ENCODE peak calls at places on chromosome 12, in eight cellular contexts. O is CD4-positive, alpha-beta T cell; C is lung; E is GM13976; T is NB4; F is transverse colon; X is activated B cell treated with CpG ODN at 0.5 μM for 24 hours; M is tibial nerve. Q is an unnamed sample.

GRCh38 chr12:77049767-77050353 is 15.5 kb downstream of the E2F7 start:
- DNase-seq in O (no peak), C (no peak), E (peak; percentile 41), T (peak; percentile 67), F (no peak), X (no peak), M (peak; percentile 44), Q (peak; percentile 57)

GRCh38 chr12:53289891-53290290 is 5.5 kb upstream of the PFDN5 start:
- DNase-seq in O (no peak), C (no peak), E (no peak), T (no peak), F (no peak), X (no peak), M (no peak), Q (no peak)

GRCh38 chr12:89016970-89017778 is 335.1 kb downstream of the DUSP6 start:
- DNase-seq in O (peak; percentile 6), C (peak; percentile 36), E (peak; percentile 34), T (peak; percentile 79), F (no peak), X (no peak), M (peak; percentile 73), Q (peak; percentile 32)

GRCh38 chr12:92735131-92735721 is 32.4 kb downstream of the PLEKHG7 start:
- DNase-seq in O (no peak), C (no peak), E (no peak), T (peak; percentile 65), F (no peak), X (no peak), M (no peak), Q (no peak)

GRCh38 chr12:19967486-19967885 is 400.9 kb upstream of the PDE3A start:
- DNase-seq in O (no peak), C (no peak), E (no peak), T (peak; percentile 52), F (no peak), X (no peak), M (peak; percentile 20), Q (no peak)

GRCh38 chr12:84201976-84202375 is 710.6 kb downstream of the SLC6A15 start:
- DNase-seq in O (no peak), C (no peak), E (no peak), T (no peak), F (no peak), X (no peak), M (no peak), Q (no peak)

GRCh38 chr12:122079038-122079531 is 529 bp downstream of the MLXIP start:
- DNase-seq in O (no peak), C (no peak), E (no peak), T (peak; percentile 74), F (peak; percentile 43), X (no peak), M (no peak), Q (no peak)

GRCh38 chr12:39603065-39603464 is 16.5 kb downstream of the ABCD2 start:
- DNase-seq in O (no peak), C (no peak), E (no peak), T (no peak), F (no peak), X (no peak), M (no peak), Q (no peak)

GRCh38 chr12:13566286-13566685 is 369.8 kb downstream of the EMP1 start:
- DNase-seq in O (no peak), C (no peak), E (no peak), T (no peak), F (no peak), X (no peak), M (no peak), Q (no peak)

GRCh38 chr12:123757555-123757954 is 4.5 kb upstream of the DNAH10 start:
- DNase-seq in O (no peak), C (no peak), E (no peak), T (no peak), F (no peak), X (no peak), M (peak; percentile 19), Q (no peak)

GRCh38 chr12:125418902-125419564 is 353.8 kb downstream of the AACS start:
- DNase-seq in O (no peak), C (no peak), E (peak; percentile 22), T (no peak), F (no peak), X (no peak), M (no peak), Q (peak; percentile 10)

GRCh38 chr12:52380271-52380694 is 5.2 kb downstream of the KRT84 start:
- DNase-seq in O (no peak), C (peak; percentile 43), E (no peak), T (peak; percentile 39), F (peak; percentile 44), X (no peak), M (no peak), Q (no peak)

GRCh38 chr12:65695077-65695865 is 129.0 kb upstream of the HMGA2 start:
- DNase-seq in O (no peak), C (peak; percentile 74), E (no peak), T (no peak), F (peak; percentile 27), X (no peak), M (no peak), Q (no peak)

GRCh38 chr12:115149685-115150378 is 465.9 kb upstream of the TBX3 start:
- DNase-seq in O (no peak), C (no peak), E (no peak), T (peak; percentile 5), F (no peak), X (no peak), M (no peak), Q (no peak)

GRCh38 chr12:49357099-49357678 is 10.1 kb upstream of the SPATS2 start:
- DNase-seq in O (no peak), C (no peak), E (peak; percentile 32), T (peak; percentile 63), F (no peak), X (no peak), M (no peak), Q (peak; percentile 36)

DNA sequence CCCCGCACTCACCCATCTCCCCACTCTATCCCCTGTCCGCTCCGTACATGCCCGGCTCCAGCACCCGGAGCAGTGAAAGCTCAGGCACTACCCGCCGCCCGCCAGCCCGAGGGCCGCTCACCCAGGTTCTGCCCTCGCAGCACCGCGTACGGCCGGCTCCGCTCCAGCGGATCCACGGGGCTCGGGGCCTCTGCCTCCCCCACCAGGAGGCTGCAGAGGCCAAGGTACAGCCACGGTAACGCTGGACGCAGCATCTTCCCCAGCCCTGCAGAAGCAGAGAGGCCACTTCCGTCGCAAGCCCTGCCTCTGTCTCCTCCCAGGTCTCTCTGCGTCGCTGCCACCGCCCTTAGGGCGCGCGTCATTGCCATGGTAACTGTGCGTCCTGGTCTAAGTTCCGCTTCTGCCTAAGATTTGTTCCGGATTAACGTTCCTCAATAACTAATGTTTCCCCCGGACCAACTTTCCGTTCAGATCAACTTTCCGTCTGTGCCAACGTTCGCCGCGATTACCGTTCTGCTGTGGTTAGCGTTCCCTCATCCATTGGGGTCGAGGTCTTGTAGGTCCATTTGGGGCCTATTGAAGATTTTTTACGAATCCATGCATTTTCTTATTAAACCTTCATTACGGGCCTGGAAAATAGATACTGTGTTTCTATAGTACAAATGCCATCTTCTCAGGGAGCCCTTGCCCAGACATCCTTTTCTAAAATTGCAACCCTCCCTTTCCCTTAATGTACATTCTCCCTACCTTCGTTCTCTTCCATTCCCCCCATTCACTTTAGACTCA is at the start of gene C12orf76:
- DNase-seq in O (peak; percentile 90), C (peak; percentile 95), E (peak; percentile 95), T (peak; percentile 100), F (peak; percentile 95), X (peak; percentile 80), M (peak; percentile 90), Q (peak; percentile 90)
- TF ChIP-seq CTCF in O (no peak), C (no peak), E (no peak), T (no peak), F (no peak), X (no peak), M (no peak), Q (peak; percentile 17)

GRCh38 chr12:56267443-56268071 is 815 bp downstream of the COQ10A start:
- DNase-seq in O (no peak), C (no peak), E (peak; percentile 54), T (peak; percentile 94), F (no peak), X (no peak), M (no peak), Q (no peak)

GRCh38 chr12:56266634-56267442 is at the start of gene COQ10A:
- DNase-seq in O (peak; percentile 90), C (peak; percentile 90), E (peak; percentile 96), T (peak; percentile 93), F (peak; percentile 93), X (peak; percentile 90), M (peak; percentile 89), Q (peak; percentile 94)

GRCh38 chr12:56274299-56274698 is 7.6 kb downstream of the COQ10A start:
- DNase-seq in O (no peak), C (no peak), E (no peak), T (no peak), F (no peak), X (no peak), M (no peak), Q (no peak)

DNA sequence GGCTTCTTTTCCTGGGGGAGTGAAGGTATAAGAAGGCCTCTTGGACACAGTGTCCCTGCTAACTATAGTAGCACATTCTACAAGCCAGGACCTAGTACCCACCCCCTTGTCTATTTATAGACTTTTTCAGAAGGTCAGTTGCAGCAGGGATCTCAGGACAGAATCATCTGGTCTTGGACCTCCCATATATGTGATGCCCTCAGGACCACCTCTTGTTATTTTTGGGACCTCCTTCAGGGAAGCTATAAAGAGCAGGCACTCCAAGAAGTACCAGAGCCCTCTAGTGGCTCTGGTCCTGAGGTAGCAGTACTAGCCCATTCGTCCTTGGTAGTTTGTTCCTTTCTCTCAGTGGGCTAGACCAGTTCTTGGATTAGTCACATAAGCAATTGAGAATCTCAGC is 4.3 kb downstream of the COQ10A start:
- DNase-seq in O (no peak), C (no peak), E (no peak), T (peak; percentile 52), F (no peak), X (no peak), M (no peak), Q (no peak)
- TF ChIP-seq CTCF in O (no peak), C (no peak), E (peak; percentile 44), T (peak; percentile 69), F (no peak), X (no peak), M (no peak), Q (peak; percentile 25)

DNA sequence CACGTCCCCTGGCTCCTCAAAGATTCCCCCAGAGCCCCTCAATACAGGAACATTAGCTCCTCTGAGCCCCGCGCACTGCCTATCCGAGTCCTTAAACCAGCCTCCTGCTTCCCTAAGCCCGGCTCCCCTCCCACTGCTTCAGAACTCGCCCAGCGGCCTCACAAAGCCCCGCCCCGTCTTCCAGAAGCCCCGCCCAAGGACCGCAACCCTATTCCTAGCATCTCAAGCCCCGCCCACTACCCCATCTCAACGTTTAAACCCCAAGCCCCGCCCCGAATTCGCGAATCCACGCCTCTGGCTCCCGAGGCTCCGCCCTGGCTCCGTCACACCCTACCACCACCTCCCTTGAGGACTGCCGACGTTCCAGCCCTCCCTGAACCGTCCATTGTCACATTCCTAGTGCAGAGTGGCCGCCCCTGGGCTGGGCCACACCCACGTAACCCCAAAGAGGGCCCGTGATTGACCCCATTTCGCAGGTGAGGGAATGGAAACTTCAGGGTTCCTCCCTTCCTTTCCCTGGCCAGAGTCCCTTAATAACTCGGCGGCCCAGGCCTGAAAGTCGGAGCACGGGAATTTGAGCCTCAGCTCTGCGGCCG is 646 bp upstream of the CORO1C start:
- DNase-seq in O (peak; percentile 97), C (peak; percentile 100), E (peak; percentile 97), T (peak; percentile 96), F (peak; percentile 100), X (peak; percentile 98), M (peak; percentile 100), Q (peak; percentile 95)
- TF ChIP-seq CTCF in O (peak; percentile 31), C (no peak), E (no peak), T (no peak), F (no peak), X (no peak), M (no peak), Q (no peak)

GRCh38 chr12:87656311-87656710 is 372.9 kb downstream of the C12orf50 start:
- DNase-seq in O (no peak), C (no peak), E (no peak), T (no peak), F (no peak), X (no peak), M (no peak), Q (no peak)

GRCh38 chr12:87652026-87652425 is 377.2 kb downstream of the C12orf50 start:
- DNase-seq in O (no peak), C (no peak), E (no peak), T (no peak), F (no peak), X (no peak), M (no peak), Q (no peak)
- TF ChIP-seq CTCF in O (no peak), C (no peak), E (no peak), T (no peak), F (no peak), X (no peak), M (no peak), Q (no peak)